ENCODE peak calls at places on chromosomes 4 and X, in four cellular contexts. H is PC-3, R is DND-41, I is A549. Z is an unnamed sample.

GRCh38 chrX:123960956-123961267 is 594 bp upstream of the STAG2 start:
- DNase-seq in I (no peak), R (no peak), H (no peak), Z (no peak)

GRCh38 chrX:143455045-143455444 is 62.2 kb downstream of the SPANXN3 start:
- DNase-seq in I (no peak), H (no peak), R (no peak), Z (no peak)

GRCh38 chrX:47030339-47030738 is 47.9 kb upstream of the RGN start:
- DNase-seq in I (peak), R (peak), H (peak), Z (peak)

GRCh38 chrX:11059923-11060322 is 51.2 kb upstream of the HCCS start:
- DNase-seq in R (no peak), H (peak), I (no peak), Z (peak)

GRCh38 chr4:127140306-127140705 is 492.5 kb upstream of the INTU start:
- DNase-seq in R (no peak), H (peak), I (peak), Z (no peak)

GRCh38 chr4:89837385-89837995 is 529 bp upstream of the SNCA start:
- DNase-seq in R (peak), H (no peak), I (peak), Z (no peak)

GRCh38 chr4:182189107-182189878 is 53.9 kb upstream of the TENM3 start:
- DNase-seq in H (peak), I (peak), R (no peak), Z (no peak)

GRCh38 chrX:46653482-46653881 is 79.9 kb downstream of the CHST7 start:
- DNase-seq in I (peak), H (peak), R (peak), Z (no peak)

GRCh38 chrX:136626237-136626636 is 21.7 kb upstream of the CD40LG start:
- DNase-seq in R (no peak), H (no peak), I (no peak), Z (no peak)

GRCh38 chr4:113575391-113575790 is 186.1 kb downstream of the CAMK2D start:
- DNase-seq in H (no peak), R (no peak), I (no peak), Z (no peak)

GRCh38 chr4:115923152-115923551 is 809.7 kb upstream of the NDST4 start:
- DNase-seq in R (no peak), I (no peak), H (no peak), Z (no peak)

GRCh38 chr4:40164459-40164858 is 32.4 kb upstream of the RHOH start:
- DNase-seq in H (no peak), R (no peak), I (no peak), Z (no peak)

GRCh38 chr4:26793750-26794149 is 66.9 kb upstream of the STIM2 start:
- DNase-seq in R (no peak), I (no peak), H (no peak), Z (no peak)

GRCh38 chr4:2135083-2135482 is 76.0 kb downstream of the NAT8L start:
- DNase-seq in H (no peak), I (no peak), R (peak), Z (no peak)

GRCh38 chr4:8908206-8908893 is 36.7 kb upstream of the HMX1 start:
- DNase-seq in R (no peak), H (no peak), I (no peak), Z (peak)

GRCh38 chrX:65920620-65921019 is 119.3 kb downstream of the VSIG4 start:
- DNase-seq in H (no peak), I (no peak), R (peak), Z (no peak)

GRCh38 chr4:24912252-24913098 is at the start of gene CCDC149:
- DNase-seq in R (no peak), H (peak), I (peak), Z (peak)

GRCh38 chr4:48651869-48652447 is 128.1 kb downstream of the FRYL start:
- DNase-seq in I (no peak), H (no peak), R (no peak), Z (no peak)

GRCh38 chr4:19030048-19030447 is 1008.5 kb upstream of the LCORL start:
- DNase-seq in R (no peak), I (no peak), H (no peak), Z (no peak)

GRCh38 chr4:43047044-43047443 is 154.5 kb downstream of the GRXCR1 start:
- DNase-seq in I (no peak), R (no peak), H (no peak), Z (no peak)

GRCh38 chr4:77309496-77309895 is 152.5 kb downstream of the CCNG2 start:
- DNase-seq in R (no peak), I (no peak), H (no peak), Z (no peak)

GRCh38 chrX:102085706-102086105 is 39.8 kb upstream of the TCEAL2 start:
- DNase-seq in H (no peak), R (no peak), I (no peak), Z (no peak)

GRCh38 chrX:104315555-104315954 is 60.8 kb upstream of the ESX1 start:
- DNase-seq in R (no peak), I (peak), H (peak), Z (peak)

GRCh38 chr4:150078996-150079581 is 844 bp downstream of the DCLK2 start:
- DNase-seq in H (peak), I (peak), R (no peak), Z (peak)

GRCh38 chr4:150078041-150078995 is at the start of gene DCLK2:
- DNase-seq in I (peak), R (no peak), H (peak), Z (peak)

GRCh38 chr4:150082241-150082640 is 4.0 kb downstream of the DCLK2 start:
- DNase-seq in H (no peak), I (no peak), R (no peak), Z (no peak)

GRCh38 chr4:150080875-150081274 is 2.6 kb downstream of the DCLK2 start:
- DNase-seq in H (peak), R (no peak), I (peak), Z (no peak)

DNA sequence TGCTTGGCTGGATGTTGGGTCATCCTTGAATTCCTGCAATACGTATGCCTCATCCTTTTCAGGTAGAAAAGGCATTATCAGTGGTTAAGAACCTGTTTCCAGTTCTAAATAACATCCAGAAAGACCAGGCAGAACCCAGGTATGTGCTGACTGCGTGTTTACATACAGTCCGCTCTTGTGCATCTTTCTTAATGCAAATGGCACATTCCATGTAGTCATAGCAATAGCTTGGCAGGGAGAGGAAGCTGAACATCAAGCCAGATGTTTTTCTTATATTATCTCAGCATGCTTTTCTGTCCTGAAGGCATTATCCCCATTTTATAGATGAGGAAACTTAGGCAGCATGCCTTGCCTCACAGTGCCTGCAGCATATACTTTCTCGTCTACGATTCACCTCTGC is 2.1 kb downstream of the DCLK2 start:
- DNase-seq in R (no peak), H (no peak), I (no peak), Z (no peak)
- H3K4me2 ChIP-seq in R (no peak), H (peak), I (peak), Z (peak)

DNA sequence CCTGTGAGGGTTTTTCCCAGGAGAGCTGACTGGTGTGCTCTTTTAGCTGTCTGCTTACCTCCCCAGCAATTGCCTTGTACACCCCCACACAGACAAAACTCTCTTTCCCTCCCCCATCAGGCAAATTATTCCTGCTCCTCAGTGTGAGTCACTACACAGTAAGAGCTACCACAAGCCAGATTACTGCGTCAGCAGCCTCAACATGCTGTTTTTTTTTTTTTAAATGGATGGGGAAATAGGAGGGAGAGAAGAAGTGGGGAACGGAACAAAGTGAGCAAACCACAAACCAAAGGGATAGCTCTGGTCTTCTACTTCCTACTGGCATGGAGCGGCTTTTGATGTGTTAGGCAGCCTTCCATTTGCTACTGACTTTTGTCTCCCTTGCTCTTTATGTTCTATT is 107.5 kb upstream of the ACSL4 start:
- DNase-seq in R (no peak), I (peak), H (peak), Z (peak)
- H3K4me2 ChIP-seq in R (no peak), I (peak), H (peak), Z (peak)

GRCh38 chr4:183412836-183413561 is 31.4 kb upstream of the CDKN2AIP start:
- DNase-seq in R (no peak), I (no peak), H (no peak), Z (no peak)

GRCh38 chr4:183413562-183414200 is 30.8 kb upstream of the CDKN2AIP start:
- DNase-seq in R (no peak), I (no peak), H (no peak), Z (no peak)

GRCh38 chr4:183417356-183417755 is 27.1 kb upstream of the CDKN2AIP start:
- DNase-seq in I (no peak), H (no peak), R (no peak), Z (no peak)

GRCh38 chr4:183411291-183411861 is 33.1 kb upstream of the CDKN2AIP start:
- DNase-seq in H (peak), R (no peak), I (no peak), Z (no peak)

GRCh38 chr4:183416878-183417277 is 27.6 kb upstream of the CDKN2AIP start:
- DNase-seq in H (no peak), I (no peak), R (no peak), Z (no peak)
- H3K4me2 ChIP-seq in H (no peak), I (no peak), R (no peak), Z (no peak)

DNA sequence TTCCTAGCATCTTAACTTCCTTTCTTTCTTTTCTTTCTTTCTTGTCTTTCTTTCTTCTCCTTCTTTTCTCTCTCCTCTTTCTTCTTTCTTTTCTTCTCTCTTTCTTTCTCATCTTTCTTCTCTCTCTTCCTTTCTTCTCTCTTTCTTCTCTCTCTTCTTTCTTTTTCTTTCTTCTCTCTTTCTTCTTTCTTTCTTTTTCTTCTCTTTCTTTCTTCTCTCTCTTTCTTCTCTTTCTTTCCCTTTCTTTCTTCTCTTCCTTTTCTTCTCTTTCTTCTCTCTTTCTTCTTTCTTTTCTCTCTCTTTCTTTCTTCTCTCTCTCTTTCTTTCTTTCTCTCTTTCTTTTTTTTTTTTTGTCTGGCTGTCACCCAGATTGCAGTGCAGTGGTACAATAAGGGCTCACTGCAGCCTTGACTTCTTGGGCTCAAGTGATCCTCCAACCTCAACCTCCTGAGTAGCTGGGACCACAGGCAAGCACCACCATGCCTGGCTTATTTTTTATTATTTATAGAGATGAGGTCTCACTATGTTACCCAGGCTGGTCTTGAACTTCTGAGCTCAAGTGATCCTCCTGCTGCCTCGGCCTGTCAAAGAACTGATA is 17.5 kb downstream of the NMU start:
- DNase-seq in I (no peak), R (no peak), H (no peak), Z (no peak)
- H3K4me2 ChIP-seq in I (no peak), R (no peak), H (peak), Z (no peak)

Z was measured in osteoblast.